ENCODE peak calls at places on chromosome 20, in six cellular contexts. M is renal cortical epithelial cell; A is activated naive CD4-positive, alpha-beta T cell; B is neural crest cell; R is cardiac fibroblast; T is stimulated activated CD4-positive, alpha-beta T cell treated with anti-CD3 and anti-CD28 coated beads, Interleukin-15, amount 100 ng/mL, for 1 hour. S is an unnamed sample.

GRCh38 chr20:16064991-16065707 is 508.1 kb downstream of the KIF16B start:
- DNase-seq in A (no peak), R (no peak), B (no peak), M (peak; percentile 22), T (no peak), S (no peak)

GRCh38 chr20:44911264-44911921 is 1.5 kb downstream of the PABPC1L start:
- DNase-seq in B (peak; percentile 70), R (peak; percentile 71), T (peak; percentile 27), M (peak; percentile 75), A (no peak), S (peak; percentile 53)

GRCh38 chr20:14919473-14920157 is 582.2 kb upstream of the FLRT3 start:
- DNase-seq in M (peak; percentile 80), T (no peak), R (no peak), A (no peak), B (no peak), S (no peak)

GRCh38 chr20:46865824-46866223 is 28.8 kb upstream of the EYA2 start:
- DNase-seq in A (no peak), R (no peak), T (no peak), M (no peak), B (no peak), S (no peak)

GRCh38 chr20:62602550-62602949 is 39.8 kb upstream of the SLCO4A1 start:
- DNase-seq in T (no peak), A (no peak), M (no peak), B (no peak), R (no peak), S (no peak)

GRCh38 chr20:59405226-59405815 is 104.9 kb downstream of the EDN3 start:
- DNase-seq in A (no peak), M (no peak), R (no peak), T (no peak), B (no peak), S (no peak)

GRCh38 chr20:18288748-18289705 is 700 bp downstream of the ZNF133 start:
- DNase-seq in B (no peak), T (no peak), A (no peak), M (peak; percentile 7), R (peak; percentile 24), S (no peak)

GRCh38 chr20:54067606-54068174 is 2.7 kb downstream of the BCAS1 start:
- DNase-seq in T (no peak), R (peak; percentile 29), A (no peak), B (no peak), M (peak; percentile 100), S (no peak)

GRCh38 chr20:47318596-47319516 is 37.6 kb downstream of the ZMYND8 start:
- DNase-seq in A (no peak), T (no peak), R (peak; percentile 92), B (peak; percentile 43), M (peak; percentile 89), S (no peak)

GRCh38 chr20:62832212-62832922 is 15.5 kb downstream of the COL9A3 start:
- DNase-seq in B (no peak), M (peak; percentile 60), R (no peak), T (no peak), A (no peak), S (no peak)

GRCh38 chr20:59813948-59814834 is 119.2 kb downstream of the SYCP2 start:
- DNase-seq in B (no peak), R (no peak), T (no peak), A (no peak), M (no peak), S (no peak)

GRCh38 chr20:846894-847278 is 13.4 kb downstream of the FAM110A start:
- DNase-seq in A (no peak), R (no peak), T (no peak), M (no peak), B (no peak), S (no peak)

GRCh38 chr20:8394308-8394945 is 262.4 kb downstream of the PLCB1 start:
- DNase-seq in R (peak; percentile 42), B (no peak), T (no peak), A (no peak), M (peak; percentile 84), S (no peak)

GRCh38 chr20:63347081-63347741 is 13.9 kb downstream of the CHRNA4 start:
- DNase-seq in B (no peak), R (no peak), M (no peak), A (no peak), T (no peak), S (no peak)

GRCh38 chr20:37990571-37991151 is 42.6 kb downstream of the TTI1 start:
- DNase-seq in R (peak; percentile 65), M (peak; percentile 86), A (no peak), T (no peak), B (no peak), S (no peak)

GRCh38 chr20:20709858-20710257 is 2.6 kb downstream of the RALGAPA2 start:
- DNase-seq in M (no peak), T (no peak), R (no peak), A (no peak), B (no peak), S (no peak)

GRCh38 chr20:1242530-1242929 is 16.7 kb downstream of the RAD21L1 start:
- DNase-seq in R (peak; percentile 62), M (peak; percentile 93), A (no peak), T (no peak), B (no peak), S (no peak)

GRCh38 chr20:63061051-63061531 is 54.3 kb upstream of the BHLHE23 start:
- DNase-seq in M (no peak), T (no peak), B (no peak), A (no peak), R (no peak), S (no peak)

S was measured in mesothelial cell of epicardium.